ENCODE peak calls at places on chromosomes 12 and 14, in six cellular contexts. I is thoracic aorta, A is Peyer's patch, C is AG04450, B is tibial nerve, K is foreskin fibroblast. D is an unnamed sample.

GRCh38 chr12:131218291-131219172 is 264.8 kb downstream of the ADGRD1 start:
- DNase-seq in I (no peak), A (no peak), C (no peak), B (no peak), K (no peak), D (no peak)

GRCh38 chr14:68762944-68763831 is 29.7 kb downstream of the ZFP36L1 start:
- DNase-seq in I (no peak), A (peak), C (no peak), B (no peak), K (peak), D (no peak)

GRCh38 chr14:102949801-102950451 is 27.5 kb downstream of the AMN start:
- DNase-seq in I (peak), A (no peak), C (no peak), B (no peak), K (peak), D (no peak)

GRCh38 chr12:77120695-77121094 is 55.3 kb upstream of the E2F7 start:
- DNase-seq in I (no peak), A (no peak), C (no peak), B (no peak), K (peak), D (no peak)

GRCh38 chr12:59973515-59973914 is 377.7 kb downstream of the SLC16A7 start:
- DNase-seq in I (no peak), A (no peak), C (no peak), B (no peak), K (peak), D (no peak)

GRCh38 chr14:103503296-103503695 is 19.3 kb downstream of the CKB start:
- DNase-seq in I (no peak), A (peak), C (no peak), B (no peak), K (no peak), D (no peak)

GRCh38 chr14:30443368-30444007 is 115.5 kb upstream of the G2E3 start:
- DNase-seq in I (no peak), A (no peak), C (no peak), B (no peak), K (peak), D (no peak)

GRCh38 chr14:95774265-95775160 is 60.6 kb upstream of the TCL1A start:
- DNase-seq in I (no peak), A (peak), C (no peak), B (peak), K (peak), D (no peak)

GRCh38 chr12:114770323-114770722 is 86.3 kb upstream of the TBX3 start:
- DNase-seq in I (no peak), A (no peak), C (no peak), B (no peak), K (peak), D (no peak)

GRCh38 chr12:113108308-113108707 is 27.3 kb downstream of the RASAL1 start:
- DNase-seq in I (no peak), A (no peak), C (no peak), B (no peak), K (no peak), D (no peak)

GRCh38 chr12:121812921-121813896 is 9.4 kb downstream of the SETD1B start:
- DNase-seq in I (no peak), A (peak), C (no peak), B (no peak), K (peak), D (no peak)

GRCh38 chr14:105092912-105093425 is 27.7 kb upstream of the GPR132 start:
- DNase-seq in I (no peak), A (peak), C (no peak), B (no peak), K (peak), D (no peak)

GRCh38 chr14:69505338-69506240 is 21.1 kb downstream of the PLEKHD1 start:
- DNase-seq in I (no peak), A (no peak), C (no peak), B (no peak), K (no peak), D (no peak)

GRCh38 chr12:90020006-90020405 is 311.4 kb upstream of the ATP2B1 start:
- DNase-seq in I (no peak), A (no peak), C (no peak), B (no peak), K (peak), D (no peak)

GRCh38 chr14:94485944-94486841 is 10.2 kb upstream of the SERPINA9 start:
- DNase-seq in I (no peak), A (peak), C (peak), B (no peak), K (peak), D (peak)

GRCh38 chr14:65255583-65256443 is 153.5 kb upstream of the MAX start:
- DNase-seq in I (no peak), A (peak), C (no peak), B (no peak), K (peak), D (no peak)

GRCh38 chr12:49580572-49581535 is 12.9 kb upstream of the MCRS1 start:
- DNase-seq in I (no peak), A (peak), C (peak), B (peak), K (peak), D (peak)

GRCh38 chr12:123180171-123180570 is 29.3 kb upstream of the PITPNM2 start:
- DNase-seq in I (no peak), A (no peak), C (no peak), B (no peak), K (no peak), D (no peak)

GRCh38 chr14:34356267-34356660 is 105.8 kb downstream of the SPTSSA start:
- DNase-seq in I (no peak), A (no peak), C (no peak), B (no peak), K (peak), D (no peak)

GRCh38 chr14:23252006-23252405 is 14.3 kb downstream of the RNF212B start:
- DNase-seq in I (no peak), A (no peak), C (no peak), B (no peak), K (no peak), D (no peak)

GRCh38 chr14:104941508-104942365 is 17.1 kb downstream of the PLD4 start:
- DNase-seq in I (no peak), A (no peak), C (no peak), B (peak), K (no peak), D (no peak)

GRCh38 chr12:107515446-107515958 is 170.1 kb upstream of the PWP1 start:
- DNase-seq in I (peak), A (peak), C (peak), B (peak), K (peak), D (peak)

GRCh38 chr14:105761842-105762241 is 235.5 kb downstream of the TMEM121 start:
- DNase-seq in I (no peak), A (no peak), C (no peak), B (no peak), K (no peak), D (no peak)

GRCh38 chr14:53306267-53306721 is 153.2 kb upstream of the DDHD1 start:
- DNase-seq in I (no peak), A (peak), C (peak), B (peak), K (peak), D (no peak)
- TF ChIP-seq CTCF in I (peak), A (peak), C (peak), B (peak), K (peak), D (peak)

GRCh38 chr14:54715244-54715643 is 148.3 kb downstream of the SAMD4A start:
- DNase-seq in I (no peak), A (no peak), C (no peak), B (no peak), K (peak), D (no peak)
- TF ChIP-seq CTCF in I (no peak), A (no peak), C (peak), B (no peak), K (peak), D (peak)

DNA sequence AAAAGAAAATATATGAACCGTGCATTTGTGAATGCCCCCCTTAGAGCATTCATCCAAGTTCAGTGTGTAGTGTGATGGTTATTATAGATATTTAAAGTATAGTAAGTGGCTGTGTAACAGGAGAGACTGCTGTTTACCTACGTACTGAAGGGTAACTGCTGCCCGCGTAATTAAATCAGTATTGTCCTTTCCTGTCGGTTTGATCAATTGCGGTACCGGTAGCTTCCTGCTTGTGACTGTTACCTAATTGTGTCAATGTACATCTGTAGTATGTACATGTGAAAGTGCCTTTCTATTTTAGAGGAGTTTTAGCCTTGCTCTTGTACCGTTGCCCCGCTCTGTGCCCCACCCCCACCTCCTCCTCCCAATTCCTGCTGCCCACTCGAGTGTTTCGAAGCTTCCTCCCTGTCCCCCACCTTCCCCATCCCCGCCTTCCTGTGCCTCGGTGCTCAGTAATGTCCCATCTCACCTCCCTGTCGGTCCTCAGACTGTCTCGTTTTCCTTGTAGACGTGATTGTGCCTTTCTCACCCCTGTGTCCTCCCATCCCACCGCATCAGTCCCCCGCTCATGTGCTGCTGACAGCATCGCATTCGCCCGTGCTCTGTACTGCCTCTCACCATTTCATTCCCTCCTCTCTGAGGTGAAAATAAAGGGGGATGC is 75.0 kb downstream of the KICS2 start:
- DNase-seq in I (no peak), A (no peak), C (no peak), B (no peak), K (no peak), D (no peak)
- TF ChIP-seq CTCF in I (no peak), A (no peak), C (no peak), B (no peak), K (no peak), D (no peak)

GRCh38 chr12:93115646-93116045 is 186.6 kb upstream of the EEA1 start:
- DNase-seq in I (no peak), A (no peak), C (no peak), B (no peak), K (peak), D (no peak)
- TF ChIP-seq CTCF in I (no peak), A (no peak), C (no peak), B (no peak), K (no peak), D (no peak)

D was measured in osteocyte.